ENCODE peak calls at places on chromosomes 5 and 9, in eight cellular contexts. K, Q, S, A, H, V, P and G are unnamed samples.

GRCh38 chr5:150671509-150672236 is 10.6 kb downstream of the MYOZ3 start:
- DNase-seq in K (peak), Q (no peak), S (no peak), A (no peak), H (no peak), V (peak), P (no peak), G (no peak)

GRCh38 chr5:110631236-110631635 is 95.2 kb downstream of the TMEM232 start:
- DNase-seq in K (no peak), Q (no peak), S (no peak), A (no peak), H (no peak), V (no peak), P (no peak), G (no peak)

GRCh38 chr5:43772601-43773031 is 169.6 kb downstream of the NNT start:
- DNase-seq in K (peak), Q (peak), S (no peak), A (no peak), H (no peak), V (peak), P (peak), G (peak)

GRCh38 chr5:9698125-9698848 is 68.1 kb upstream of the TAS2R1 start:
- DNase-seq in K (no peak), Q (no peak), S (no peak), A (no peak), H (no peak), V (no peak), P (no peak), G (no peak)

GRCh38 chr5:10725636-10726035 is 35.4 kb downstream of the DAP start:
- DNase-seq in K (no peak), Q (peak), S (no peak), A (no peak), H (no peak), V (no peak), P (no peak), G (no peak)

GRCh38 chr9:125532412-125532811 is 174.6 kb downstream of the MAPKAP1 start:
- DNase-seq in K (no peak), Q (no peak), S (no peak), A (no peak), H (no peak), V (no peak), P (peak), G (peak)

GRCh38 chr9:133347515-133347984 is 381 bp downstream of the MED22 start:
- DNase-seq in K (peak), Q (peak), S (no peak), A (no peak), H (peak), V (no peak), P (no peak), G (peak)

GRCh38 chr9:118189615-118190014 is 485.4 kb downstream of the TLR4 start:
- DNase-seq in K (no peak), Q (no peak), S (no peak), A (no peak), H (no peak), V (no peak), P (no peak), G (no peak)

GRCh38 chr5:120159155-120159554 is 304.9 kb upstream of the PRR16 start:
- DNase-seq in K (no peak), Q (no peak), S (no peak), A (no peak), H (no peak), V (no peak), P (no peak), G (no peak)

GRCh38 chr9:82057805-82058204 is 69.2 kb downstream of the SPATA31D1 start:
- DNase-seq in K (no peak), Q (no peak), S (no peak), A (no peak), H (peak), V (no peak), P (no peak), G (no peak)